ENCODE peak calls at places on chromosomes 7 and 10, in six cellular contexts. U is psoas muscle; M is neural progenitor cell; J is testis; T is CD8-positive, alpha-beta T cell; O is cardiac muscle cell. I is an unnamed sample.

GRCh38 chr10:58335306-58336005 is 650 bp downstream of the UBE2D1 start:
- DNase-seq in U (peak; percentile 35), M (peak; percentile 33), J (peak; percentile 42), T (no peak), O (peak; percentile 28), I (peak; percentile 32)

GRCh38 chr10:84329986-84330651 is 1.7 kb downstream of the CCSER2 start:
- DNase-seq in U (no peak), M (no peak), J (no peak), T (no peak), O (no peak), I (no peak)

GRCh38 chr10:49610015-49610734 is at the start of gene SLC18A3:
- DNase-seq in U (no peak), M (peak; percentile 71), J (no peak), T (no peak), O (no peak), I (no peak)

GRCh38 chr10:67098460-67098859 is 172.6 kb downstream of the LRRTM3 start:
- DNase-seq in U (no peak), M (peak; percentile 63), J (no peak), T (no peak), O (no peak), I (no peak)

GRCh38 chr10:103273026-103273425 is 3.9 kb upstream of the INA start:
- DNase-seq in U (peak; percentile 47), M (no peak), J (no peak), T (no peak), O (peak; percentile 94), I (no peak)

GRCh38 chr7:101778181-101778580 is 39.2 kb upstream of the CUX1 start:
- DNase-seq in U (no peak), M (no peak), J (no peak), T (no peak), O (no peak), I (no peak)

GRCh38 chr7:44632196-44632595 is 25.8 kb downstream of the OGDH start:
- DNase-seq in U (no peak), M (no peak), J (no peak), T (no peak), O (no peak), I (no peak)

GRCh38 chr7:9719303-9719702 is 1254.4 kb upstream of the PHF14 start:
- DNase-seq in U (no peak), M (no peak), J (no peak), T (no peak), O (no peak), I (no peak)

GRCh38 chr10:85043207-85043606 is 714.8 kb downstream of the CCSER2 start:
- DNase-seq in U (no peak), M (peak; percentile 39), J (no peak), T (no peak), O (no peak), I (no peak)

GRCh38 chr7:130887182-130888016 is 153.4 kb upstream of the KLF14 start:
- DNase-seq in U (peak; percentile 48), M (no peak), J (no peak), T (no peak), O (peak; percentile 75), I (no peak)

GRCh38 chr7:1540391-1541271 is 10.1 kb downstream of the MAFK start:
- DNase-seq in U (no peak), M (no peak), J (no peak), T (no peak), O (no peak), I (no peak)

GRCh38 chr7:34396437-34397064 is 261.5 kb upstream of the NPSR1 start:
- DNase-seq in U (no peak), M (no peak), J (no peak), T (no peak), O (no peak), I (no peak)

GRCh38 chr10:68333058-68333395 is 299 bp upstream of the PBLD start:
- DNase-seq in U (no peak), M (no peak), J (no peak), T (no peak), O (no peak), I (no peak)

GRCh38 chr7:52726986-52727385 is 308.4 kb upstream of the POM121L12 start:
- DNase-seq in U (no peak), M (no peak), J (no peak), T (no peak), O (no peak), I (no peak)

GRCh38 chr7:716212-716611 is 10.3 kb upstream of the DNAAF5 start:
- DNase-seq in U (no peak), M (no peak), J (no peak), T (no peak), O (no peak), I (no peak)

GRCh38 chr7:42227931-42228591 is 8.9 kb downstream of the GLI3 start:
- DNase-seq in U (peak; percentile 51), M (peak; percentile 74), J (peak; percentile 20), T (no peak), O (peak; percentile 62), I (no peak)

GRCh38 chr10:14698487-14699170 is 76.1 kb downstream of the FAM107B start:
- DNase-seq in U (no peak), M (no peak), J (no peak), T (no peak), O (peak; percentile 68), I (no peak)

GRCh38 chr7:45662018-45662417 is 87.8 kb downstream of the ADCY1 start:
- DNase-seq in U (no peak), M (no peak), J (peak; percentile 10), T (no peak), O (no peak), I (no peak)

GRCh38 chr7:90592036-90592435 is 4.1 kb upstream of the CDK14 start:
- DNase-seq in U (no peak), M (no peak), J (no peak), T (no peak), O (no peak), I (no peak)

GRCh38 chr7:94183289-94183749 is 179.2 kb upstream of the BET1 start:
- DNase-seq in U (peak; percentile 11), M (peak; percentile 11), J (no peak), T (no peak), O (peak; percentile 99), I (no peak)

GRCh38 chr10:27158421-27158820 is 3.3 kb downstream of the MASTL start:
- DNase-seq in U (no peak), M (no peak), J (no peak), T (no peak), O (no peak), I (no peak)

DNA sequence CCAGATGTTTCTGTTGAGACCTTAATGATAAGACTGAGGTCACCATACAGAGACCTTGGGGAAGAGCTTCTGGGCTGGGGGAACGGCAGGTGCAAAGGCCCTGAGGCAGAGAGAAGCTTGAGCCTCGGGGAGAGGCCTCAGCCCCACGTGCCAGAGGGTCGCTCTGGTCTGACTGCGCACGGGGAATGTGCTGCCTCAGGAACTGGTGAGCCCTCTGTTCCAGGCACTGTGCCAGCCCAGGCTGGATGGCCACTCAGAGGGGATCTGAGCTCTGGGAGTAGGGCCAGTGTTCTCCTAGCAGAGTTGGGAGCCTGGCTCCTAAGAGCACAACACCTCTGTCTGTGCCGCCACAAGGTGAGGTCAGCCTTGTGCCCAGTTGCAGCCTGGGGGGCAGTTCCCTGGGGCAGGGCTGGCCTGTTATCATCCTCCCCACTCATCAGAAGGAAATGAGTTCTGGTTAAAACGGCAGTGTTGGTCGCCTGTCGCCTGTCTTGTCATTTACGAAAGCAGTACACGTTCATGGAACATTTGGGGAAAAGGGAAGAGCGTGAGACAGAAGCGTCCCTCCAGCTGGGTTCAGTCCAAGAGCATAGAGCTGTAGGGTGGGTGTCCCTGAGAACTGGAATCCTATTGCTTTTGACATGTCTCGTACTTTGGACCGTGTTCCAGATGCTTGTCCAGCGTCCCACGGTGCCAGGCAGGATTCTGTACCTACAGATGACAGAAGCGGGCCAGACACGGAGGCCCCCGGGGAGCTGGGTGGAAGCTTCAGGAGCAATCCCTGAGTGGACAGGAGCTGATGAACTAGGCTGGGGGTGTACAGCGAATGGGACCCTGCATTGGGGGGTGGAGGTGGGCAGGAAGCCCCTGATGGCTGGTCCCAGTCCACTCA is 4.3 kb downstream of the TTYH3 start:
- DNase-seq in U (peak; percentile 64), M (no peak), J (peak; percentile 23), T (no peak), O (peak; percentile 70), I (peak; percentile 78)
- H3K4me1 ChIP-seq in U (peaks cover 44% of the 10 kb centered on the region), M (peaks cover 14% of the 10 kb centered on the region), J (peaks cover 78% of the 10 kb centered on the region), T (peaks cover 24% of the 10 kb centered on the region), O (peaks cover 44% of the 10 kb centered on the region), I (peaks cover 4% of the 10 kb centered on the region)

GRCh38 chr10:35231646-35232045 is 104.7 kb upstream of the CCNY start:
- DNase-seq in U (no peak), M (no peak), J (no peak), T (no peak), O (no peak), I (no peak)

GRCh38 chr10:35234073-35234472 is 102.2 kb upstream of the CCNY start:
- DNase-seq in U (no peak), M (no peak), J (no peak), T (no peak), O (no peak), I (no peak)

GRCh38 chr10:35237766-35238512 is 98.4 kb upstream of the CCNY start:
- DNase-seq in U (no peak), M (no peak), J (no peak), T (no peak), O (no peak), I (no peak)

GRCh38 chr10:35232509-35232908 is 103.8 kb upstream of the CCNY start:
- DNase-seq in U (no peak), M (no peak), J (no peak), T (no peak), O (no peak), I (no peak)

GRCh38 chr10:35236739-35237138 is 99.6 kb upstream of the CCNY start:
- DNase-seq in U (no peak), M (peak; percentile 49), J (no peak), T (no peak), O (peak; percentile 56), I (no peak)
- TF ChIP-seq CTCF in U (no peak), M (peak; percentile 54), J (no peak), T (no peak), O (peak; percentile 50), I (no peak)

DNA sequence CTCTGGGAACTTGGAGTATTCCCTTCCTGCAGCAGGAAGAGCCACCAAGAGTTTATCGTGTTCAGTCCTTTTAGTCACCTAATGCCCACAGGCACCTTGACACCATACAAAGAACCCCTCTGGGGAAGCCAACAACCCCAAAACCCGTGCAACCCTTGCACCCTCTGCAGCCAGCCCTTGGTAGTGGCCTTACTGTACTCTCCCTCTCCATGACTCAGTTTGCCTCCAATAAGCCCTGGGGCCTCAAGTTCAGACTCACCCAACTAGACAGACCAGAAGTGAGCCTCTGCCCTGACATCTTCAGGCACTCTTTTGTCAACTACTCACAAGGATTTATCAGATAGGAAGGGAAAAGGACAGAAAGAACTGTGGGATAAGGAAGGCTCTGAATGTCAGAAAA is 30.9 kb downstream of the KCNMA1 start:
- DNase-seq in U (no peak), M (no peak), J (no peak), T (no peak), O (no peak), I (no peak)
- H3K4me1 ChIP-seq in U (peaks cover 39% of the 10 kb centered on the region), M (peaks cover 8% of the 10 kb centered on the region), J (no peaks in the 10 kb centered on the region), T (peaks cover 12% of the 10 kb centered on the region), O (no peaks in the 10 kb centered on the region), I (no peaks in the 10 kb centered on the region)

DNA sequence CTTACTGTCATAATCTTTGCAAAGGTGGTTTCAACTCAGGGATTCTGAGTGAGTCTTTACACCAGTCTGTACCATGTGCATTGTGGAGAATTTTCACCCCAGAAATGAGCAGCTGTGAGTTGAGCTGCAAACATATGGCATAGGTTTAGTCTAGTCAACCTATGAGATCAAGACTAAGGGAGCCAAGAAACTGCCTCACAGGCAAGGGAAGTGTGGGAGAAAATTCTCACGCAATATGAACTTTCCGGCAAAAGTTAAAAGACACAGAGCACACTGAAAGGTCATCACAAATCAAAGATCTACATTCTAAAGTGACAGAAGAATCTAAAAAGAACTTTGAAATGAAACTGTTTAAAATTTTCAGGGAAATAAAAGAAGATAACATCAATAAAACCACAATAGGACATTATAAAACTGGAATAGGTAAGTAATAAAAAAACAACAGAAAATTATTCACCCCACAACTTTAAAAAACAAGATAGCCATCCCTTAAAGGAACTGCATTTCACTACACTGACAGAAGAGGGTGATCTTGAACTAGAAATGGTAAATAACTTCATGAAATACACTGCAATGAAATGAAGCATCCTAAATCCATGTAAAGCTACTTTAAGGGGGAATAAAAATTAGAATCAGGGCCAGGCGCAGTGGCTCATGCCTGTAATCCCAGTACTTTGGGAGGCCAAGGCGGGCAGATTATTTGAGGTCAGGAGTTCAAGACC is 63.5 kb downstream of the LGI1 start:
- DNase-seq in U (no peak), M (peak; percentile 27), J (no peak), T (no peak), O (peak; percentile 68), I (no peak)
- TF ChIP-seq CTCF in U (peak; percentile 29), M (peak; percentile 70), J (no peak), T (no peak), O (peak; percentile 53), I (peak; percentile 18)